ENCODE peak calls at places on chromosomes 6 and 20, in six cellular contexts. B, Y, K, G, H and D are unnamed samples.

GRCh38 chr6:27254566-27254965 is 7.1 kb downstream of the PRSS16 start:
- DNase-seq in H (no peak), Y (no peak), B (peak; percentile 70), G (no peak), K (no peak), D (no peak)

GRCh38 chr6:28585335-28585734 is 59.7 kb downstream of the GPX5 start:
- DNase-seq in B (no peak), H (no peak), K (no peak), Y (peak; percentile 62), G (no peak), D (no peak)

GRCh38 chr20:36854343-36855240 is 21.3 kb upstream of the TLDC2 start:
- DNase-seq in B (no peak), G (no peak), K (no peak), Y (no peak), H (peak; percentile 65), D (no peak)

GRCh38 chr20:31860431-31861345 is 9.6 kb downstream of the DUSP15 start:
- DNase-seq in G (peak; percentile 58), B (no peak), Y (peak; percentile 40), H (peak; percentile 20), K (peak; percentile 55), D (peak; percentile 93)

GRCh38 chr20:10398834-10399369 is 35.1 kb downstream of the MKKS start:
- DNase-seq in K (no peak), B (no peak), G (no peak), Y (no peak), H (no peak), D (no peak)

GRCh38 chr6:25377672-25378071 is 98.5 kb downstream of the CARMIL1 start:
- DNase-seq in G (no peak), B (no peak), H (no peak), Y (no peak), K (peak; percentile 92), D (no peak)

GRCh38 chr6:150813319-150813992 is 52.0 kb upstream of the MTHFD1L start:
- DNase-seq in K (no peak), Y (peak; percentile 92), B (no peak), G (no peak), H (no peak), D (no peak)

GRCh38 chr6:4846387-4846786 is 70.2 kb downstream of the CDYL start:
- DNase-seq in Y (no peak), B (no peak), H (no peak), K (no peak), G (no peak), D (no peak)

GRCh38 chr6:2848851-2849250 is 7.2 kb upstream of the SERPINB1 start:
- DNase-seq in B (no peak), H (peak; percentile 58), K (peak; percentile 96), Y (no peak), G (no peak), D (no peak)

GRCh38 chr20:64183313-64183712 is 19.1 kb downstream of the MYT1 start:
- DNase-seq in H (no peak), B (no peak), G (no peak), Y (no peak), K (no peak), D (no peak)

GRCh38 chr6:110672122-110672521 is 143.1 kb downstream of the CDK19 start:
- DNase-seq in Y (no peak), B (no peak), K (no peak), G (no peak), H (no peak), D (no peak)

GRCh38 chr20:58102744-58103516 is 125.5 kb downstream of the ANKRD60 start:
- DNase-seq in H (no peak), Y (peak; percentile 99), K (no peak), B (no peak), G (no peak), D (no peak)

GRCh38 chr6:27986928-27987725 is 30.1 kb downstream of the OR2B6 start:
- DNase-seq in K (no peak), G (no peak), H (no peak), B (no peak), Y (peak; percentile 55), D (no peak)

GRCh38 chr20:48965189-48965910 is 43.8 kb downstream of the ARFGEF2 start:
- DNase-seq in G (no peak), B (no peak), K (no peak), Y (no peak), H (no peak), D (no peak)

GRCh38 chr20:31894980-31895675 is 24.7 kb downstream of the TTLL9 start:
- DNase-seq in Y (peak; percentile 48), K (peak; percentile 64), B (peak; percentile 46), G (no peak), H (peak; percentile 45), D (no peak)

GRCh38 chr6:27591660-27592059 is 118.8 kb upstream of the ZNF184 start:
- DNase-seq in B (no peak), Y (peak; percentile 60), G (peak; percentile 37), K (no peak), H (no peak), D (no peak)

GRCh38 chr20:41242807-41243206 is 74.7 kb downstream of the ZHX3 start:
- DNase-seq in K (no peak), Y (no peak), B (no peak), G (no peak), H (no peak), D (no peak)

GRCh38 chr6:42378125-42378524 is 73.6 kb downstream of the TRERF1 start:
- DNase-seq in G (no peak), H (no peak), K (no peak), Y (no peak), B (no peak), D (no peak)

DNA sequence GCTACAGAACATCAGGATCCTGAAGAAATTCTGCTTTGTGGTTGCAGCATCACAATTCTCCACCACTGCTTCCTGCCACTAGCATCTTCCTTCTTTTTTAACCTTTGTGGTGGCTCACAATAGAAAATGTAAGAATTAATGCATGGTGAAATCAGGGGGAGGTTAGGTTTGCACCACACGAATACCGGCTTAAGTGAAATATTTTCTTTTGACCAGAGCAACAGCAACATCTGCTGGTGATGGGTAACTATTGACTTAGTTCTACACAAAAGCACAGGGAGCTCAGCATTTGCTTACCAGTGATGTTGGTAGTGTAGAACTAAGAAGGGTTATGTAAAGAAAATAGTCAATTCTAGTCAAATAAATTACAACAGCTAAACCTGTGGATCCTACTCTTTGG is 280.5 kb downstream of the SYNE1 start:
- DNase-seq in G (no peak), K (peak; percentile 48), H (no peak), Y (peak; percentile 36), B (no peak), D (no peak)
- TF ChIP-seq CTCF in G (peak; percentile 28), K (peak; percentile 73), H (no peak), Y (peak; percentile 44), B (no peak), D (no peak)

GRCh38 chr6:22024973-22025467 is 271.8 kb downstream of the PRL start:
- DNase-seq in H (no peak), B (no peak), G (no peak), Y (no peak), K (peak; percentile 11), D (no peak)
- TF ChIP-seq CTCF in H (no peak), B (no peak), G (no peak), Y (no peak), K (no peak), D (no peak)

GRCh38 chr6:156780962-156781705 is 4.0 kb downstream of the ARID1B start:
- DNase-seq in K (no peak), H (no peak), G (no peak), B (no peak), Y (peak; percentile 11), D (no peak)

GRCh38 chr6:156780117-156780641 is 3.0 kb downstream of the ARID1B start:
- DNase-seq in H (peak; percentile 63), K (peak; percentile 87), Y (peak; percentile 95), B (peak; percentile 66), G (peak; percentile 27), D (no peak)

GRCh38 chr6:156778615-156779205 is 1.5 kb downstream of the ARID1B start:
- DNase-seq in G (peak; percentile 57), B (peak; percentile 68), H (peak; percentile 65), Y (peak; percentile 52), K (peak; percentile 65), D (peak; percentile 60)

GRCh38 chr6:156777866-156778614 is 862 bp downstream of the ARID1B start:
- DNase-seq in B (peak; percentile 55), H (peak; percentile 47), G (peak; percentile 60), Y (peak; percentile 59), K (peak; percentile 79), D (peak; percentile 52)

DNA sequence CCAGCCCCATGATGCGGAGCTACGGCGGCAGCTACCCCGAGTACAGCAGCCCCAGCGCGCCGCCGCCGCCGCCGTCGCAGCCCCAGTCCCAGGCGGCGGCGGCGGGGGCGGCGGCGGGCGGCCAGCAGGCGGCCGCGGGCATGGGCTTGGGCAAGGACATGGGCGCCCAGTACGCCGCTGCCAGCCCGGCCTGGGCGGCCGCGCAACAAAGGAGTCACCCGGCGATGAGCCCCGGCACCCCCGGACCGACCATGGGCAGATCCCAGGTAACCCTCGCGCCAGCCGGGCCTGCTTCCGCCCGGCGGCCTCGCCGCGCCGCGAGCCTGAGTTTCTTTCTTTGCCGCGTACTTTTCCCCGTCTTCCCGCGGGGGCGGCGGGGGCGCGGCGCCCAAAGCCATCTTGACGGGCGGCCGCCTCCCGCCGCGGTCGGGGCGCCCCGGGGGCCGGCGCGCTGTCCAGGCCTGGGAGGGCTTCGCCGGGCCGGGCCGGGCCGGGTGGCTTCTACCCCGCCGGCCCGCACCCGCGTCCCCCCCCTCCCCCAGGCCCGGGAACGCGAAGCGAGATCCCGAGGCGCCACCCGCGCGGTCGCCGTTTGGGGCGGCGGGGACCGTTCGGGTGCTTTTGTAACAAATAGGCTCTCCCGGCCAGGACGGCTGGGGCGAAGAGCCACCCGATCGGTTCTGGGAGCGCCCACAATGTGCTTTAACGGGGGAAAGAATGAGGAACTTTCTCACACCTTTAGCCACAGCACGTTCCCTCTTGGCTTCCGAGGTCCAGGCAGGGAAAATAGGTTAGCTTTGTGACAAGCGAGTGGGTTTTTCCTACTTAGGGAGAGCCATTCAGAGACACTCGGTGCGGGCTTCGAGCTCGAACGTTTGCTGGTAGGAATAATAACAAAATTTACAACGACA is 2.3 kb downstream of the ARID1B start:
- DNase-seq in G (peak; percentile 57), H (peak; percentile 49), B (peak; percentile 52), Y (peak; percentile 46), K (peak; percentile 80), D (peak; percentile 50)
- TF ChIP-seq CTCF in G (no peak), H (no peak), B (no peak), Y (no peak), K (no peak), D (no peak)

GRCh38 chr6:148263961-148264360 is 78.7 kb upstream of the SASH1 start:
- DNase-seq in G (no peak), B (no peak), H (no peak), K (no peak), Y (no peak), D (no peak)

GRCh38 chr6:148263010-148263409 is 79.6 kb upstream of the SASH1 start:
- DNase-seq in H (no peak), G (no peak), Y (peak; percentile 82), K (no peak), B (no peak), D (no peak)

GRCh38 chr6:148265058-148265457 is 77.6 kb upstream of the SASH1 start:
- DNase-seq in K (no peak), H (no peak), Y (no peak), G (no peak), B (peak; percentile 63), D (no peak)

GRCh38 chr6:148258868-148259267 is 83.8 kb upstream of the SASH1 start:
- DNase-seq in B (no peak), G (no peak), Y (no peak), H (no peak), K (no peak), D (no peak)

DNA sequence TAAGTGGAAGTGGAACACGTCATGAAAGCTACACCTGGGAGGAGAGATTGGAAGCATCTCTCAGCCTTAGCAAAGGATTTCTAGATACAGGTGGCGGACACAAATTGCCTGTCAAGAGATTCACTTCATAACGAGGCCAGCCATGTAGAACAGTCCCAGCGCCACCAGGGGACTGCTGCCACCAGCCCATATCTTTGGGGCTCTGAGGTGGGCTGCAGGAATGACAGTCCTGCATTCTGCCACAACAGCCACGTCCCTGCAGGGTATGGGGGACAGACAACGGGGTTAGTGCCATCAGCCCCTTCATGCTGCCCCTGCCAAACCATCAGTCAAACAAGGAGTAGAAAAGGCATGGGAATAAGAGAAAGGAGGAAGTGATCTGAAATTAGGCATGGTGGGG is 81.2 kb upstream of the SASH1 start:
- DNase-seq in G (no peak), Y (no peak), H (no peak), K (no peak), B (no peak), D (no peak)
- TF ChIP-seq CTCF in G (no peak), Y (no peak), H (no peak), K (no peak), B (no peak), D (no peak)